ENCODE peak calls at places on chromosomes 12 and 14, in four cellular contexts. J is suprapubic skin, Z is ovary, A is K562. G is an unnamed sample.

GRCh38 chr12:321606-322326 is 59.1 kb upstream of the SLC6A13 start:
- DNase-seq in J (no peak), Z (no peak), A (no peak), G (peak; percentile 45)

GRCh38 chr12:113101751-113102150 is 33.8 kb downstream of the RASAL1 start:
- DNase-seq in J (no peak), Z (no peak), A (no peak), G (no peak)

GRCh38 chr12:125203145-125203765 is 138.0 kb downstream of the AACS start:
- DNase-seq in J (no peak), Z (no peak), A (peak; percentile 28), G (no peak)

GRCh38 chr12:15979096-15980091 is 68.3 kb downstream of the DERA start:
- DNase-seq in J (no peak), Z (no peak), A (peak; percentile 34), G (peak; percentile 32)

GRCh38 chr12:58387199-58387598 is 445.8 kb downstream of the ATP23 start:
- DNase-seq in J (no peak), Z (no peak), A (no peak), G (no peak)

GRCh38 chr14:77516111-77516510 is 17.5 kb upstream of the ISM2 start:
- DNase-seq in J (no peak), Z (no peak), A (no peak), G (no peak)

GRCh38 chr12:106345739-106346138 is 11.8 kb upstream of the POLR3B start:
- DNase-seq in J (no peak), Z (no peak), A (no peak), G (peak; percentile 87)

GRCh38 chr12:115466076-115466475 is 782.1 kb upstream of the TBX3 start:
- DNase-seq in J (no peak), Z (no peak), A (no peak), G (no peak)

GRCh38 chr12:497501-498160 is 37.9 kb downstream of the B4GALNT3 start:
- DNase-seq in J (no peak), Z (no peak), A (no peak), G (no peak)

GRCh38 chr12:112393328-112393727 is 11.1 kb upstream of the HECTD4 start:
- DNase-seq in J (no peak), Z (no peak), A (no peak), G (no peak)

GRCh38 chr14:26765301-26765700 is 167.5 kb upstream of the NOVA1 start:
- DNase-seq in J (no peak), Z (no peak), A (no peak), G (no peak)

GRCh38 chr12:70843363-70843762 is 77.2 kb downstream of the PTPRR start:
- DNase-seq in J (no peak), Z (no peak), A (no peak), G (no peak)

GRCh38 chr12:24661657-24662096 is 287.2 kb downstream of the BCAT1 start:
- DNase-seq in J (no peak), Z (no peak), A (no peak), G (no peak)

GRCh38 chr14:106141242-106142220 is 615.1 kb downstream of the TMEM121 start:
- DNase-seq in J (no peak), Z (peak; percentile 20), A (peak; percentile 22), G (no peak)

GRCh38 chr12:80792861-80793260 is 76.1 kb downstream of the MYF5 start:
- DNase-seq in J (no peak), Z (no peak), A (no peak), G (no peak)

GRCh38 chr14:101500061-101500460 is 61.2 kb upstream of the DIO3 start:
- DNase-seq in J (no peak), Z (peak; percentile 15), A (no peak), G (no peak)

GRCh38 chr14:45641541-45641940 is 388.5 kb upstream of the MIS18BP1 start:
- DNase-seq in J (no peak), Z (no peak), A (no peak), G (no peak)

GRCh38 chr12:47408171-47408871 is 297.5 kb downstream of the RPAP3 start:
- DNase-seq in J (no peak), Z (no peak), A (no peak), G (peak; percentile 22)

GRCh38 chr12:128510527-128510926 is 243.6 kb downstream of the TMEM132C start:
- DNase-seq in J (no peak), Z (no peak), A (no peak), G (no peak)

GRCh38 chr12:104605685-104606084 is 148.9 kb downstream of the CHST11 start:
- DNase-seq in J (peak; percentile 91), Z (no peak), A (no peak), G (peak; percentile 20)

GRCh38 chr12:44459569-44459968 is 416.5 kb downstream of the NELL2 start:
- DNase-seq in J (no peak), Z (no peak), A (no peak), G (no peak)

GRCh38 chr14:89856871-89857345 is 97.6 kb downstream of the EFCAB11 start:
- DNase-seq in J (no peak), Z (no peak), A (no peak), G (no peak)

GRCh38 chr12:79012616-79013015 is 148.0 kb downstream of the SYT1 start:
- DNase-seq in J (no peak), Z (no peak), A (no peak), G (no peak)

GRCh38 chr12:99767809-99768208 is 120.3 kb downstream of the GARIN6 start:
- DNase-seq in J (no peak), Z (no peak), A (no peak), G (no peak)

GRCh38 chr14:90605430-90605829 is 208.6 kb downstream of the CALM1 start:
- DNase-seq in J (no peak), Z (no peak), A (no peak), G (no peak)

GRCh38 chr14:96574633-96575191 is 72.5 kb downstream of the PAPOLA start:
- DNase-seq in J (no peak), Z (no peak), A (no peak), G (no peak)

GRCh38 chr12:57763881-57764661 is 2.8 kb downstream of the CYP27B1 start:
- DNase-seq in J (no peak), Z (no peak), A (no peak), G (no peak)

GRCh38 chr12:59383426-59383822 is 212.4 kb upstream of the SLC16A7 start:
- DNase-seq in J (no peak), Z (no peak), A (no peak), G (no peak)

GRCh38 chr14:102616318-102616717 is 23.9 kb downstream of the RCOR1 start:
- DNase-seq in J (no peak), Z (no peak), A (no peak), G (no peak)

GRCh38 chr14:84874436-84874835 is 655.5 kb upstream of the FLRT2 start:
- DNase-seq in J (no peak), Z (no peak), A (no peak), G (no peak)

GRCh38 chr12:3042394-3042793 is 34.8 kb upstream of the TSPAN9 start:
- DNase-seq in J (no peak), Z (no peak), A (no peak), G (no peak)

GRCh38 chr12:41286426-41286825 is 98.3 kb downstream of the PDZRN4 start:
- DNase-seq in J (no peak), Z (no peak), A (no peak), G (no peak)

GRCh38 chr12:30746190-30746589 is 8.6 kb downstream of the CAPRIN2 start:
- DNase-seq in J (no peak), Z (no peak), A (no peak), G (no peak)
- TF ChIP-seq EP300 in J (no peak), Z (no peak), A (no peak), G (no peak)

DNA sequence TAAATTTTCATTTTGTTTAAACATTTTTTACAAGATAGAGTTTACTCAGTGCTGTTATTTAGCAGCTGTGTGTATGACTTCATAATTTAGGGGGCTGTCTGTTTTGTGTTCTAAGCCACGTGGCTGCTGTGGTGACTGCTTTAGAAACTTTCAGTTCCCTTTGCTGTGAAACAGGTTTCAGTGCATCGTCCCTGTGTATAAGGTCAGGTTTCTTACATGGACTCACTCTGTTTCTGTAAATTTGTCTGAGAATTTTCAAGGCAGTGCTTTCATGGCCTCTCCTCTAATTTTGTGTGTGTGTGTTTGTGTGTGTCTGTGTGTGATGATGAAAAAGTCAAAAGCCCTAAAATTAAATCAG is 32.4 kb downstream of the BICD1 start:
- DNase-seq in J (no peak), Z (no peak), A (no peak), G (no peak)
- TF ChIP-seq EP300 in J (no peak), Z (no peak), A (no peak), G (no peak)

DNA sequence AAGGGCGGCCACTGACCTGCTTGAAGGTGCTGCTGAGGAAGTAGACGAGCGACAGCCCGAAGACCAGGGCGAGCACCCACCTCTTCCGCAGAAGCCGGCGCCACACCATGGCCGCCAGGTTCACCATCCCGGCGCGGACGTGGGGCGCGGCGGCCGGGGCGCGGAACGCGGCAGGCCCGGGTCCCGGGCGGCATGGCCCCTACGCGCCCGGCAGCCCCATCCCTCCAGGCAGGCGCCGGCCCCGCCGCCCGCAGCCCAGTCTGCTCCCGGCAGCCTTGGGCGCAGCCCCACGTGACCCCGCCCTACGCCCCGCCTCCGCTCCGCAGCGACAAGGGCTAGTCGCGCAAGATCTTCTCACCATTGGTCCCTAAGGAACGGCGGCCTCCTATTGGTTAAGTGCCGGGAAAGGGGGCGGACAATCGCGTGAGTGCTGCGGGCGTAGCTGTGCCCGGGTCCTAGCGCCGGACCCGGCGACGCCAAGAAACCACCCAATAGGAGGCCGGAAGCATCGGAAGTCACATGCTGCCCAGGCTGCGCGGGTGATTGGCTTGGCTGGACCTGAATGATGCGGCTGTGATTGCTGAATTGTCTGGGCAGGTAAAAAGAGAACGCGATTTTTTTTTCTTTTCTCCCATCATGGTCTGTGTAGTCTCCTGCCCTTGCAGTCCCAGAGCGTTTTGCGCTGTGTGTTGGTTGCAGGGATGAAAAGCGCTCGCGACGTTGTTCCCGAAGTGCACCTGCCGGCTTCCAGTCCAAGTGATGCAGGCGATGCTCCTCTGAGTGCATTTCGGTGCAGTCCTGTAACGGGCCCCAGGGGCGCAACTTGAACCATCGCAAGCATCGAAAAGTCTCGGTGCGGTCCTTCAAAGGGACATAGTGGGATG is at the start of the genes RNFT2 and SPRING1:
- DNase-seq in J (peak; percentile 100), Z (peak; percentile 99), A (peak; percentile 99), G (peak; percentile 99)
- TF ChIP-seq EP300 in J (no peak), Z (no peak), A (peak; percentile 18), G (no peak)

DNA sequence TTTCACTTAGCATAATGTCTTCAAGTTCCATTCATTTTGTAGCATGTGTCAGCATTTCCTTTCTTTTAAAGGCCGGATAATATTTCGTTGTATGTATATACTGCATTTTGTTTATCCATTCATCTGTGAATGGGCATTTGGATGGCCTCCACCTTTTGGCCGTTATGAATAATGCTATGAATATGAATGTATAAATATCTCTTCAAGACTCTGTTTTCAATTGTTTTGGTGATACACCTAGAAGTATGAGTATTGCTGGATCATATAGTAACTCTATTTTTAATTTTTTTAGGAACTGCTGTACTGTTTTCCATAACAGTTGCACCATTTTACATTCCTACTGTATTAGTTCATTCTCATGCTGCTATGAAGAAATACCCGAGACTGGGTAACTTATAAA is 165.0 kb downstream of the DYRK2 start:
- DNase-seq in J (no peak), Z (no peak), A (no peak), G (no peak)
- TF ChIP-seq EP300 in J (no peak), Z (no peak), A (no peak), G (no peak)

G was measured in A549.